ENCODE peak calls at places on chromosomes 16 and 17, in seven cellular contexts. One of them, this sample, is unnamed.

GRCh38 chr17:53950858-53951250 is 128.1 kb downstream of the KIF2B start:
- DNase-seq in small intestine: no peak
- DNase-seq in astrocyte of the spinal cord: no peak
- DNase-seq in activated CD4-positive, alpha-beta T cell treated with anti-CD3 and anti-CD28 coated beads for 24 hours: no peak
- DNase-seq in stimulated activated CD4-positive, alpha-beta T cell treated with anti-CD3 and anti-CD28 coated beads, Interleukin-15, amount 100 ng/mL, for 1 hour: no peak
- DNase-seq in GM13976: no peak
- DNase-seq in AG08395: no peak
- DNase-seq in this sample: no peak

GRCh38 chr16:88732172-88732960 is 26.1 kb downstream of the CTU2 start:
- DNase-seq in AG08395: no peak
- DNase-seq in stimulated activated CD4-positive, alpha-beta T cell treated with anti-CD3 and anti-CD28 coated beads, Interleukin-15, amount 100 ng/mL, for 1 hour: no peak
- DNase-seq in GM13976: no peak
- DNase-seq in small intestine: no peak
- DNase-seq in activated CD4-positive, alpha-beta T cell treated with anti-CD3 and anti-CD28 coated beads for 24 hours: no peak
- DNase-seq in astrocyte of the spinal cord: no peak
- DNase-seq in this sample: no peak

GRCh38 chr17:1203111-1203966 is 23.6 kb upstream of the ABR start:
- DNase-seq in small intestine: peak
- DNase-seq in astrocyte of the spinal cord: peak
- DNase-seq in AG08395: peak
- DNase-seq in GM13976: peak
- DNase-seq in stimulated activated CD4-positive, alpha-beta T cell treated with anti-CD3 and anti-CD28 coated beads, Interleukin-15, amount 100 ng/mL, for 1 hour: peak
- DNase-seq in activated CD4-positive, alpha-beta T cell treated with anti-CD3 and anti-CD28 coated beads for 24 hours: no peak
- DNase-seq in this sample: no peak

GRCh38 chr17:7841309-7841621 is 7.2 kb downstream of the KDM6B start:
- DNase-seq in AG08395: no peak
- DNase-seq in small intestine: no peak
- DNase-seq in astrocyte of the spinal cord: no peak
- DNase-seq in stimulated activated CD4-positive, alpha-beta T cell treated with anti-CD3 and anti-CD28 coated beads, Interleukin-15, amount 100 ng/mL, for 1 hour: no peak
- DNase-seq in activated CD4-positive, alpha-beta T cell treated with anti-CD3 and anti-CD28 coated beads for 24 hours: no peak
- DNase-seq in GM13976: no peak
- DNase-seq in this sample: no peak

GRCh38 chr17:69857412-69857835 is 217.6 kb upstream of the KCNJ16 start:
- DNase-seq in astrocyte of the spinal cord: peak
- DNase-seq in stimulated activated CD4-positive, alpha-beta T cell treated with anti-CD3 and anti-CD28 coated beads, Interleukin-15, amount 100 ng/mL, for 1 hour: no peak
- DNase-seq in activated CD4-positive, alpha-beta T cell treated with anti-CD3 and anti-CD28 coated beads for 24 hours: no peak
- DNase-seq in AG08395: peak
- DNase-seq in small intestine: peak
- DNase-seq in GM13976: no peak
- DNase-seq in this sample: no peak

GRCh38 chr17:18318122-18318521 is 3.0 kb downstream of the SMCR8 start:
- DNase-seq in activated CD4-positive, alpha-beta T cell treated with anti-CD3 and anti-CD28 coated beads for 24 hours: no peak
- DNase-seq in GM13976: no peak
- DNase-seq in AG08395: no peak
- DNase-seq in small intestine: no peak
- DNase-seq in stimulated activated CD4-positive, alpha-beta T cell treated with anti-CD3 and anti-CD28 coated beads, Interleukin-15, amount 100 ng/mL, for 1 hour: no peak
- DNase-seq in astrocyte of the spinal cord: no peak
- DNase-seq in this sample: no peak

GRCh38 chr17:42325026-42325425 is 36.7 kb downstream of the STAT5A start:
- DNase-seq in stimulated activated CD4-positive, alpha-beta T cell treated with anti-CD3 and anti-CD28 coated beads, Interleukin-15, amount 100 ng/mL, for 1 hour: no peak
- DNase-seq in activated CD4-positive, alpha-beta T cell treated with anti-CD3 and anti-CD28 coated beads for 24 hours: no peak
- DNase-seq in astrocyte of the spinal cord: peak
- DNase-seq in AG08395: peak
- DNase-seq in small intestine: no peak
- DNase-seq in GM13976: no peak
- DNase-seq in this sample: peak

GRCh38 chr17:36942031-36942599 is 4.8 kb downstream of the LHX1 start:
- DNase-seq in AG08395: peak
- DNase-seq in astrocyte of the spinal cord: no peak
- DNase-seq in activated CD4-positive, alpha-beta T cell treated with anti-CD3 and anti-CD28 coated beads for 24 hours: no peak
- DNase-seq in GM13976: peak
- DNase-seq in small intestine: no peak
- DNase-seq in stimulated activated CD4-positive, alpha-beta T cell treated with anti-CD3 and anti-CD28 coated beads, Interleukin-15, amount 100 ng/mL, for 1 hour: no peak
- DNase-seq in this sample: no peak

GRCh38 chr17:45843722-45844121 is 959 bp upstream of the SPPL2C start:
- DNase-seq in astrocyte of the spinal cord: no peak
- DNase-seq in activated CD4-positive, alpha-beta T cell treated with anti-CD3 and anti-CD28 coated beads for 24 hours: no peak
- DNase-seq in GM13976: no peak
- DNase-seq in stimulated activated CD4-positive, alpha-beta T cell treated with anti-CD3 and anti-CD28 coated beads, Interleukin-15, amount 100 ng/mL, for 1 hour: no peak
- DNase-seq in small intestine: no peak
- DNase-seq in AG08395: no peak
- DNase-seq in this sample: no peak

GRCh38 chr17:20224379-20224778 is 215.2 kb downstream of the SPECC1 start:
- DNase-seq in small intestine: no peak
- DNase-seq in AG08395: no peak
- DNase-seq in astrocyte of the spinal cord: no peak
- DNase-seq in GM13976: no peak
- DNase-seq in stimulated activated CD4-positive, alpha-beta T cell treated with anti-CD3 and anti-CD28 coated beads, Interleukin-15, amount 100 ng/mL, for 1 hour: no peak
- DNase-seq in activated CD4-positive, alpha-beta T cell treated with anti-CD3 and anti-CD28 coated beads for 24 hours: no peak
- DNase-seq in this sample: no peak

GRCh38 chr17:33055171-33055611 is 63.5 kb downstream of the SPACA3 start:
- DNase-seq in activated CD4-positive, alpha-beta T cell treated with anti-CD3 and anti-CD28 coated beads for 24 hours: no peak
- DNase-seq in astrocyte of the spinal cord: no peak
- DNase-seq in small intestine: no peak
- DNase-seq in GM13976: no peak
- DNase-seq in stimulated activated CD4-positive, alpha-beta T cell treated with anti-CD3 and anti-CD28 coated beads, Interleukin-15, amount 100 ng/mL, for 1 hour: no peak
- DNase-seq in AG08395: no peak
- DNase-seq in this sample: no peak

GRCh38 chr16:67773569-67774456 is 32.5 kb downstream of the RANBP10 start:
- DNase-seq in AG08395: no peak
- DNase-seq in GM13976: no peak
- DNase-seq in astrocyte of the spinal cord: no peak
- DNase-seq in activated CD4-positive, alpha-beta T cell treated with anti-CD3 and anti-CD28 coated beads for 24 hours: no peak
- DNase-seq in stimulated activated CD4-positive, alpha-beta T cell treated with anti-CD3 and anti-CD28 coated beads, Interleukin-15, amount 100 ng/mL, for 1 hour: no peak
- DNase-seq in small intestine: peak
- DNase-seq in this sample: no peak

GRCh38 chr17:19508327-19508867 is 25.3 kb upstream of the SLC47A1 start:
- DNase-seq in stimulated activated CD4-positive, alpha-beta T cell treated with anti-CD3 and anti-CD28 coated beads, Interleukin-15, amount 100 ng/mL, for 1 hour: peak
- DNase-seq in AG08395: peak
- DNase-seq in astrocyte of the spinal cord: no peak
- DNase-seq in GM13976: no peak
- DNase-seq in small intestine: no peak
- DNase-seq in activated CD4-positive, alpha-beta T cell treated with anti-CD3 and anti-CD28 coated beads for 24 hours: peak
- DNase-seq in this sample: no peak

GRCh38 chr17:11506635-11507034 is 91.6 kb upstream of the DNAH9 start:
- DNase-seq in stimulated activated CD4-positive, alpha-beta T cell treated with anti-CD3 and anti-CD28 coated beads, Interleukin-15, amount 100 ng/mL, for 1 hour: no peak
- DNase-seq in GM13976: no peak
- DNase-seq in small intestine: no peak
- DNase-seq in AG08395: no peak
- DNase-seq in astrocyte of the spinal cord: no peak
- DNase-seq in activated CD4-positive, alpha-beta T cell treated with anti-CD3 and anti-CD28 coated beads for 24 hours: no peak
- DNase-seq in this sample: no peak

This sample was measured in HS-27A.